ENCODE peak calls at places on chromosomes 7 and 10, in six cellular contexts. X is HCT116, C is K562, U is H1, S is endothelial cell of umbilical vein, P is HepG2. R is an unnamed sample.

GRCh38 chr10:178208-178607 is 43.0 kb downstream of the ZMYND11 start:
- DNase-seq in X (peak), C (peak), U (no peak), S (peak), P (peak), R (peak)

GRCh38 chr7:27251513-27252306 is 9.1 kb downstream of the EVX1 start:
- DNase-seq in X (no peak), C (no peak), U (peak), S (peak), P (no peak), R (no peak)

GRCh38 chr10:394061-394438 is 258.8 kb downstream of the ZMYND11 start:
- DNase-seq in X (no peak), C (no peak), U (no peak), S (no peak), P (no peak), R (no peak)

GRCh38 chr10:451021-451471 is 238.4 kb downstream of the DIP2C start:
- DNase-seq in X (no peak), C (no peak), U (no peak), S (no peak), P (no peak), R (no peak)

GRCh38 chr7:47596502-47597202 is 14.7 kb upstream of the TNS3 start:
- DNase-seq in X (no peak), C (no peak), U (no peak), S (no peak), P (peak), R (no peak)

GRCh38 chr10:5876181-5876768 is 13.4 kb downstream of the ANKRD16 start:
- DNase-seq in X (no peak), C (no peak), U (no peak), S (no peak), P (no peak), R (peak)

GRCh38 chr10:97788552-97789442 is 17.0 kb upstream of the SFRP5 start:
- DNase-seq in X (no peak), C (peak), U (no peak), S (no peak), P (peak), R (no peak)

GRCh38 chr10:47286116-47286505 is 13.9 kb upstream of the GDF10 start:
- DNase-seq in X (no peak), C (no peak), U (no peak), S (no peak), P (no peak), R (no peak)

GRCh38 chr7:151018421-151019129 is 5.7 kb downstream of the ATG9B start:
- DNase-seq in X (no peak), C (no peak), U (no peak), S (peak), P (no peak), R (no peak)

GRCh38 chr10:116105259-116105658 is 167.7 kb downstream of the GFRA1 start:
- DNase-seq in X (no peak), C (no peak), U (no peak), S (no peak), P (no peak), R (no peak)

GRCh38 chr7:98341106-98341505 is 59.6 kb downstream of the BRI3 start:
- DNase-seq in X (no peak), C (no peak), U (no peak), S (no peak), P (no peak), R (no peak)

GRCh38 chr10:28633750-28634149 is 43.6 kb upstream of the BAMBI start:
- DNase-seq in X (no peak), C (no peak), U (no peak), S (no peak), P (peak), R (no peak)

GRCh38 chr10:51074238-51075028 is at the start of gene PRKG1:
- DNase-seq in X (no peak), C (no peak), U (peak), S (peak), P (peak), R (no peak)

GRCh38 chr10:21264271-21264670 is 261.2 kb downstream of the SKIDA1 start:
- DNase-seq in X (no peak), C (no peak), U (no peak), S (no peak), P (no peak), R (no peak)

GRCh38 chr10:88092975-88093374 is 229.6 kb downstream of the PTEN start:
- DNase-seq in X (no peak), C (no peak), U (no peak), S (no peak), P (no peak), R (no peak)

GRCh38 chr7:75762350-75762917 is 9.6 kb downstream of the CCL26 start:
- DNase-seq in X (peak), C (peak), U (no peak), S (peak), P (peak), R (no peak)

GRCh38 chr10:32410569-32410968 is 35.4 kb upstream of the CCDC7 start:
- DNase-seq in X (no peak), C (no peak), U (no peak), S (no peak), P (no peak), R (no peak)

GRCh38 chr10:63491558-63492316 is 26.0 kb upstream of the JMJD1C start:
- DNase-seq in X (no peak), C (no peak), U (no peak), S (no peak), P (no peak), R (peak)

GRCh38 chr10:23157691-23158369 is 34.3 kb upstream of the PTF1A start:
- DNase-seq in X (peak), C (peak), U (no peak), S (peak), P (peak), R (no peak)

GRCh38 chr10:123175389-123176387 is 21.5 kb downstream of the BUB3 start:
- DNase-seq in X (no peak), C (no peak), U (no peak), S (no peak), P (no peak), R (no peak)

GRCh38 chr7:143227806-143228205 is 6.0 kb downstream of the TAS2R40 start:
- DNase-seq in X (no peak), C (no peak), U (no peak), S (no peak), P (no peak), R (no peak)

GRCh38 chr10:133608855-133609254 is 17.7 kb downstream of the FRG2B start:
- DNase-seq in X (no peak), C (no peak), U (no peak), S (peak), P (no peak), R (no peak)

GRCh38 chr7:100963386-100963785 is 6.0 kb upstream of the MUC12 start:
- DNase-seq in X (no peak), C (peak), U (no peak), S (no peak), P (no peak), R (no peak)

GRCh38 chr10:130337696-130338587 is 201.8 kb downstream of the GLRX3 start:
- DNase-seq in X (no peak), C (no peak), U (no peak), S (no peak), P (no peak), R (no peak)

GRCh38 chr7:131413711-131414110 is 86.0 kb downstream of the MKLN1 start:
- DNase-seq in X (no peak), C (no peak), U (no peak), S (no peak), P (no peak), R (no peak)

GRCh38 chr10:45058580-45058979 is 57.9 kb downstream of the ZNF22 start:
- DNase-seq in X (no peak), C (no peak), U (no peak), S (peak), P (no peak), R (peak)

GRCh38 chr7:116234517-116235200 is 24.3 kb downstream of the TES start:
- DNase-seq in X (no peak), C (no peak), U (no peak), S (no peak), P (no peak), R (no peak)

GRCh38 chr7:98996162-98996552 is 117.8 kb downstream of the TRRAP start:
- DNase-seq in X (no peak), C (no peak), U (no peak), S (no peak), P (no peak), R (no peak)

GRCh38 chr10:22501863-22502262 is 156.6 kb downstream of the SPAG6 start:
- DNase-seq in X (no peak), C (no peak), U (no peak), S (no peak), P (no peak), R (no peak)

GRCh38 chr10:114413398-114413797 is 9.1 kb upstream of the AFAP1L2 start:
- DNase-seq in X (peak), C (no peak), U (no peak), S (no peak), P (no peak), R (no peak)

GRCh38 chr10:70894416-70894815 is 6.1 kb upstream of the PCBD1 start:
- DNase-seq in X (no peak), C (no peak), U (no peak), S (no peak), P (no peak), R (no peak)

GRCh38 chr7:87435546-87435945 is 39.9 kb downstream of the ABCB4 start:
- DNase-seq in X (no peak), C (no peak), U (no peak), S (no peak), P (no peak), R (no peak)

GRCh38 chr10:80900661-80901060 is 363.0 kb downstream of the SH2D4B start:
- DNase-seq in X (no peak), C (no peak), U (no peak), S (no peak), P (peak), R (no peak)

GRCh38 chr7:35351466-35351865 is 97.6 kb upstream of the TBX20 start:
- DNase-seq in X (no peak), C (no peak), U (no peak), S (no peak), P (no peak), R (no peak)

GRCh38 chr7:2849941-2850766 is 6.0 kb upstream of the GNA12 start:
- DNase-seq in X (no peak), C (no peak), U (no peak), S (no peak), P (no peak), R (no peak)

GRCh38 chr10:108412323-108412722 is 1247.8 kb upstream of the SORCS1 start:
- DNase-seq in X (no peak), C (no peak), U (no peak), S (no peak), P (no peak), R (no peak)

GRCh38 chr10:108413954-108414353 is 1249.4 kb upstream of the SORCS1 start:
- DNase-seq in X (no peak), C (no peak), U (no peak), S (no peak), P (no peak), R (no peak)

GRCh38 chr10:108409316-108409715 is 1244.8 kb upstream of the SORCS1 start:
- DNase-seq in X (no peak), C (no peak), U (no peak), S (no peak), P (no peak), R (no peak)

GRCh38 chr10:108410231-108410630 is 1245.7 kb upstream of the SORCS1 start:
- DNase-seq in X (no peak), C (no peak), U (no peak), S (no peak), P (no peak), R (no peak)

DNA sequence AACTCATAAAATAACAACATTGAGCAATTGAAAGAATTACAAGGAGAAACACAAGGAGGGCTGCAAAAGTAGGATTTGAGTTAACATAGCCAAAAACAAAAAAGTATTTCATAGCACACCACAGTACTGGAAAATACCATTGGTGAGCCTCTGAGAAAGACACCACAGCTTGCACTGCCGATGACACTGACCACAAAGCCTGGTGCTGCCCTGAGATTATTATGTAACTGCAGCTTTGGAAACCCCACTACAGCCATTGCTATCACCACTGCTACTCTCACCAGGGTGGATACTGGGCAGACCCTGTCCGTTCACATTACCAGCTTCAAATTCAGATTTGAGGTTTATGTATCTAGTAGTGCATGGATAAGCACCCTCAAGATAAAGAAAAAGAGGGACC is 1246.7 kb upstream of the SORCS1 start:
- DNase-seq in X (no peak), C (no peak), U (no peak), S (no peak), P (no peak), R (no peak)
- TF ChIP-seq POLR2AphosphoS5 in X (no peak), C (no peak), U (no peak), S (no peak), P (no peak), R (no peak)

DNA sequence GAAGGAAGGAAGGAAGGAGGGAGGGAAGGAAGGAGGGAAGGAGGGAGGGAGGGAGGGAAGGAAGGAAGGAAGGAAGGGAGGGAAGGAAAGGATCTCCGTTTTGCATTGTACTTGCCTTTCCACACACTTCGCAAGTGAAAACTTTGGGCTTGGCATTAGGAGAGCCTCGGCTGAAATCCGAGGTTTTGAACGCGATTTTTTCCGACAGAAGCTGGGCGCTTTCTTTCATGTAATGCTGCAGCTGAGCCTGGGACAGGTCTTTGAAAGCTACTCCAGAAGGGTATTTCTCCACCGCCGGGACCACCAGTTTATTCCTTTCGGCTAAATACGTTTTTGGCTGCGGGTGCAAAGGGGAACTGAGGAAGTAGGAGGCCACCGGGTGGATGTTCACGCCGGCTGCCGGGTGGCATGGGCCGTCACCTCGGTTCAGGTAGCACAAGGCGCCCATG is 1.0 kb downstream of the FEZF1 start:
- DNase-seq in X (no peak), C (no peak), U (no peak), S (no peak), P (no peak), R (no peak)
- TF ChIP-seq EZH2 in X (no peak), C (no peak), U (peak), S (no peak), P (no peak), R (no peak)

GRCh38 chr7:92178928-92179373 is at the start of gene LRRD1:
- DNase-seq in X (peak), C (peak), U (peak), S (peak), P (peak), R (no peak)
- H3K9ac ChIP-seq in X (no peak), C (no peak), U (no peak), S (peak), P (peak), R (no peak)

GRCh38 chr10:79063661-79064490 is 4.9 kb upstream of the ZMIZ1 start:
- DNase-seq in X (no peak), C (no peak), U (no peak), S (no peak), P (no peak), R (no peak)
- TF ChIP-seq POLR2AphosphoS5 in X (no peak), C (no peak), U (no peak), S (no peak), P (no peak), R (no peak)

DNA sequence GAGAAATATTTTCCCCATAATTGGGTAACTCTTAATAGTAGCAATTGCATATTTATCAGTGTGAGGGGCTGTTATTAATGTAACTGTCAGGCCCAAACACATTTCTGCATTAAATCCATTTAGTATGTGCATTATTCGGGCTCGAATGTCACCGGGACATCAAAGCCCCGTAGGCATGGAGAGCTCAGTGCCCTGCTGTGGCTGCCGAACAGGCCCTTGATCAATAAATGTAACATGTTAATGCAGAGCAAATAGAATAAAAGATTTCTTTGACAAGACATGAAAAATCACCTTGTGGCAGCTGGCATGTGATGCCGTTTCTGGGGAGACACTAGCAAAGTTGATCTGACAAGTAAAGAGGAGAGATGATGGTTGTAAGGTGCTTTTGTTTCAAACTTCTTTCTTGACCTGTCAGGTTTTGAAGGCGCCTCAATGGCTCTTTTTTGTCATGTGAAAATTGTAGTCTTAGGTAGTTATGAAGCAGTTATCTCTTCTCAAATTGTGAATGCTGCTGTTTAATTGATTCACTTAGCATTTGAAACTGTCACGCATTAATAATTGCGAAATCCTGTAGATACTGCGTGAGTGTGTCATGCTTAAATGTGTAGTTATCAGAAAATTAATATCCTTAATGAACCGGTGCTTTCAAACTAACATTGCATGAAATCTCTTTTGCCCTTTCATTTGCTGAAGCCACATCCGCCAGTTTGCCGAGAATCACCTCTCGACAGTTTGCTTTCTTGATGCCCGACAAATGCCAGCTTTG is 19.4 kb downstream of the LRMDA start:
- DNase-seq in X (no peak), C (no peak), U (no peak), S (no peak), P (no peak), R (no peak)
- TF ChIP-seq EZH2 in X (no peak), C (no peak), U (no peak), S (no peak), P (no peak), R (no peak)

GRCh38 chr7:91720255-91720937 is 160.1 kb downstream of the MTERF1 start:
- DNase-seq in X (no peak), C (no peak), U (no peak), S (no peak), P (no peak), R (no peak)
- H3K9ac ChIP-seq in X (no peak), C (no peak), U (no peak), S (no peak), P (no peak), R (no peak)

GRCh38 chr7:1740214-1740613 is 70.1 kb downstream of the ELFN1 start:
- DNase-seq in X (no peak), C (no peak), U (no peak), S (no peak), P (no peak), R (no peak)

GRCh38 chr7:1742555-1743303 is 72.7 kb downstream of the ELFN1 start:
- DNase-seq in X (no peak), C (peak), U (no peak), S (peak), P (no peak), R (peak)

GRCh38 chr7:1741246-1741645 is 71.2 kb downstream of the ELFN1 start:
- DNase-seq in X (no peak), C (no peak), U (no peak), S (no peak), P (no peak), R (no peak)

GRCh38 chr7:1743481-1744230 is 73.6 kb downstream of the ELFN1 start:
- DNase-seq in X (no peak), C (no peak), U (no peak), S (no peak), P (no peak), R (no peak)

DNA sequence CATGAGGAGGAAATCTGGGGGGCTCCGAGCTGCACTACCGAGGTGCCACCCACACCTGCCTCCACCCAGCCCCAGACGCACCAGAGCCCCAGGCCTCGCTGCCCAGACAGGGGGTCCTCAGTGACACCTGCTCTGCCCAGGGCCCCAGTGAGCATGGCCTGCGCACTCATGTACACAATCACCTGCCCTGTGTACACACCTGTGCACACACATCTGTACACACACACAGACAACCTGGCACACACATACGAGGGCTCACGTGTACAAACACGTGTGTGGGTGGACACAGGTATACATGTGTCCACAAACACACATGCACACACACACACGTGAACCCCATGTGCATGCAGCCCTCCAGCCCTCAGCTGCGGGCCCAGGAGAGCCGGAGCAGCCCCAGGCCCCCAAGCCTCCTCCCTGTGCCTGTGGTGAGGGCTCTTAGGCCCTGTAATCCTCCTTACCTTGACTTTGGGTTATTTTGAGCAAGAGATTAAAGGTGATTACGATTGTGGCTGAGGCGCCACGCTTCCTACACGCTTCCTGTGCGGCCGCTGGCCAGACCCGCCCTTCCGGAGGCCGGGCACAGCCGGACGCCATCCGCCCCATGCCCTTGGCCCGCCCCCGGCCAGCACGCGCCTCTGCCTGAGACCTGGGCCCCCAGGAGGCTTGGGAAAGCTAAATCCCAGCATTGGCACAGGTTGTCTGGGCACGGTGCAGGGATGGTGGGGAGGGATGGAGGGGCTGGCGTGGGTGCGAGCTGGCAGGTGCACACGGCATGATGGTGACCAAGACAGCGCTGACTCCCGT is 71.9 kb downstream of the ELFN1 start:
- DNase-seq in X (peak), C (peak), U (no peak), S (no peak), P (no peak), R (no peak)
- TF ChIP-seq POLR2AphosphoS5 in X (peak), C (peak), U (no peak), S (peak), P (no peak), R (no peak)

GRCh38 chr7:67209256-67209655 is 212.6 kb downstream of the TYW1 start:
- DNase-seq in X (no peak), C (no peak), U (no peak), S (no peak), P (no peak), R (no peak)
- TF ChIP-seq EZH2 in X (no peak), C (no peak), U (no peak), S (no peak), P (no peak), R (no peak)

R was measured in SK-N-MC.